ENCODE peak calls at places on chromosome 7, in four cellular contexts. X, S, T and J are unnamed samples.

GRCh38 chr7:130639391-130639790 is 29.2 kb downstream of the COPG2 start:
- DNase-seq in X (no peak), S (no peak), T (no peak), J (no peak)

GRCh38 chr7:35253680-35254495 is at the start of gene TBX20:
- DNase-seq in X (no peak), T (no peak), S (peak), J (no peak)

GRCh38 chr7:130435455-130435854 is 5.4 kb downstream of the CEP41 start:
- DNase-seq in T (no peak), X (no peak), S (no peak), J (no peak)

GRCh38 chr7:141151726-141152125 is 77.9 kb downstream of the TMEM178B start:
- DNase-seq in T (no peak), X (no peak), S (no peak), J (no peak)

GRCh38 chr7:148296994-148297644 is 293.4 kb upstream of the C7orf33 start:
- DNase-seq in S (no peak), T (peak), X (no peak), J (no peak)

GRCh38 chr7:144391823-144392255 is 11.7 kb downstream of the NOBOX start:
- DNase-seq in X (no peak), T (peak), S (no peak), J (no peak)

GRCh38 chr7:81607987-81608386 is 161.9 kb downstream of the HGF start:
- DNase-seq in T (no peak), X (no peak), S (no peak), J (no peak)

GRCh38 chr7:115678049-115678982 is 352.2 kb downstream of the TFEC start:
- DNase-seq in T (no peak), X (no peak), S (no peak), J (no peak)

GRCh38 chr7:24141876-24142509 is 142.0 kb upstream of the NPY start:
- DNase-seq in X (no peak), S (no peak), T (no peak), J (no peak)

GRCh38 chr7:112965506-112965905 is 121.1 kb downstream of the GPR85 start:
- DNase-seq in X (no peak), S (no peak), T (no peak), J (no peak)

GRCh38 chr7:77727936-77728701 is 31.9 kb downstream of the RSBN1L start:
- DNase-seq in S (no peak), T (peak), X (peak), J (no peak)

GRCh38 chr7:34396437-34397064 is 261.5 kb upstream of the NPSR1 start:
- DNase-seq in T (no peak), X (no peak), S (no peak), J (no peak)

GRCh38 chr7:133235212-133235883 is 17.5 kb upstream of the EXOC4 start:
- DNase-seq in S (no peak), T (no peak), X (no peak), J (no peak)

GRCh38 chr7:80686576-80686975 is 48.1 kb downstream of the CD36 start:
- DNase-seq in T (no peak), S (no peak), X (no peak), J (no peak)

GRCh38 chr7:68929712-68930395 is 668.4 kb upstream of the AUTS2 start:
- DNase-seq in S (no peak), T (no peak), X (no peak), J (no peak)

GRCh38 chr7:4115442-4115841 is 566.7 kb upstream of the FOXK1 start:
- DNase-seq in T (no peak), S (no peak), X (no peak), J (no peak)

GRCh38 chr7:64643567-64643966 is 22.4 kb upstream of the ZNF107 start:
- DNase-seq in X (no peak), S (no peak), T (no peak), J (no peak)

GRCh38 chr7:105261689-105262088 is 127.0 kb downstream of the SRPK2 start:
- DNase-seq in S (no peak), T (no peak), X (no peak), J (no peak)

GRCh38 chr7:27198871-27199801 is 755 bp downstream of the HOXA13 start:
- DNase-seq in T (no peak), S (no peak), X (no peak), J (no peak)

GRCh38 chr7:138417840-138418239 is 42.2 kb upstream of the TRIM24 start:
- DNase-seq in S (no peak), T (no peak), X (no peak), J (no peak)

GRCh38 chr7:77903597-77903996 is 105.0 kb downstream of the PHTF2 start:
- DNase-seq in X (no peak), T (peak), S (no peak), J (no peak)

GRCh38 chr7:151174246-151175046 is 7.0 kb upstream of the GBX1 start:
- DNase-seq in X (no peak), S (peak), T (no peak), J (no peak)

GRCh38 chr7:30252885-30253795 is 31.3 kb upstream of the ZNRF2 start:
- DNase-seq in T (no peak), S (no peak), X (peak), J (no peak)

GRCh38 chr7:98619450-98620321 is 2.6 kb downstream of the NPTX2 start:
- DNase-seq in S (no peak), T (no peak), X (no peak), J (no peak)

GRCh38 chr7:158976468-158976848 is 120.1 kb downstream of the DYNC2I1 start:
- DNase-seq in S (no peak), T (no peak), X (no peak), J (no peak)

GRCh38 chr7:22433710-22434460 is 66.1 kb downstream of the STEAP1B start:
- DNase-seq in S (no peak), T (no peak), X (no peak), J (no peak)

GRCh38 chr7:104862719-104863118 is 151.3 kb upstream of the KMT2E start:
- DNase-seq in S (no peak), T (peak), X (no peak), J (no peak)